ENCODE peak calls at places on chromosomes 16 and 17, in five cellular contexts. R, L, V, U and Z are unnamed samples.

GRCh38 chr17:19743101-19744100 is 4.7 kb downstream of the ALDH3A1 start:
- DNase-seq in V (peak; percentile 62), U (no peak), R (no peak), L (no peak), Z (no peak)

GRCh38 chr17:303161-303560 is 49.4 kb downstream of the RPH3AL start:
- DNase-seq in R (no peak), V (no peak), L (no peak), U (no peak), Z (no peak)

GRCh38 chr16:28140788-28141618 is 70.8 kb downstream of the XPO6 start:
- DNase-seq in U (no peak), R (peak; percentile 10), V (no peak), L (peak; percentile 53), Z (no peak)

GRCh38 chr17:28335959-28336871 is 654 bp downstream of the TNFAIP1 start:
- DNase-seq in L (peak; percentile 76), R (peak; percentile 82), V (peak; percentile 86), U (peak; percentile 49), Z (peak; percentile 85)

GRCh38 chr16:4687946-4688673 is 5.3 kb upstream of the NUDT16L1 start:
- DNase-seq in V (no peak), U (no peak), R (no peak), L (no peak), Z (peak; percentile 52)

GRCh38 chr16:71929048-71929447 is 33.7 kb downstream of the IST1 start:
- DNase-seq in V (no peak), U (no peak), R (no peak), L (no peak), Z (peak; percentile 55)

GRCh38 chr16:49462356-49462988 is 88.9 kb downstream of the C16orf78 start:
- DNase-seq in U (no peak), L (no peak), R (no peak), V (no peak), Z (no peak)

GRCh38 chr17:30200086-30200485 is 35.4 kb downstream of the SLC6A4 start:
- DNase-seq in L (peak; percentile 3), R (no peak), V (no peak), U (no peak), Z (peak; percentile 55)

GRCh38 chr17:15945493-15946209 is 721 bp downstream of the ADORA2B start:
- DNase-seq in R (no peak), L (no peak), U (no peak), V (no peak), Z (no peak)

GRCh38 chr17:50502643-50502990 is 5.6 kb upstream of the MYCBPAP start:
- DNase-seq in U (no peak), V (no peak), R (no peak), L (no peak), Z (no peak)

GRCh38 chr16:14629612-14629918 is 495 bp downstream of the PARN start:
- DNase-seq in L (no peak), R (no peak), U (no peak), V (no peak), Z (no peak)

GRCh38 chr17:79437081-79437480 is 173.8 kb downstream of the RBFOX3 start:
- DNase-seq in V (no peak), L (no peak), R (no peak), U (no peak), Z (no peak)

GRCh38 chr17:7136266-7136877 is 21.8 kb upstream of the ASGR2 start:
- DNase-seq in R (peak; percentile 63), L (peak; percentile 66), V (no peak), U (peak; percentile 65), Z (peak; percentile 88)

GRCh38 chr17:69796093-69796492 is 278.9 kb upstream of the KCNJ16 start:
- DNase-seq in U (no peak), L (no peak), V (no peak), R (no peak), Z (no peak)

GRCh38 chr16:2985457-2985856 is 5.2 kb upstream of the PKMYT1 start:
- DNase-seq in V (no peak), L (no peak), U (no peak), R (no peak), Z (no peak)

GRCh38 chr17:22671110-22671509 is 978.8 kb downstream of the KCNJ18 start:
- DNase-seq in L (no peak), V (no peak), U (no peak), R (no peak), Z (no peak)

GRCh38 chr17:44914148-44914547 is 1.2 kb downstream of the GFAP start:
- DNase-seq in L (no peak), U (no peak), R (no peak), V (no peak), Z (no peak)

GRCh38 chr17:44914698-44915271 is 515 bp downstream of the GFAP start:
- DNase-seq in U (no peak), V (no peak), R (no peak), L (no peak), Z (peak; percentile 12)

GRCh38 chr17:44915321-44915726 is at the start of gene GFAP:
- DNase-seq in U (no peak), V (peak; percentile 55), L (no peak), R (no peak), Z (no peak)

GRCh38 chr17:44912763-44913544 is 2.3 kb downstream of the GFAP start:
- DNase-seq in V (no peak), R (no peak), U (no peak), L (no peak), Z (no peak)

GRCh38 chr17:44913676-44914075 is 1.6 kb downstream of the GFAP start:
- DNase-seq in L (no peak), V (no peak), R (no peak), U (no peak), Z (no peak)
- H3K9me3 ChIP-seq in L (no peaks in the 10 kb centered on the region), V (no peaks in the 10 kb centered on the region), R (no peaks in the 10 kb centered on the region), U (no peaks in the 10 kb centered on the region), Z (no peaks in the 10 kb centered on the region)

GRCh38 chr16:66608241-66609138 is 4.0 kb downstream of the CMTM3 start:
- DNase-seq in R (peak; percentile 93), U (peak; percentile 87), L (peak; percentile 92), V (peak; percentile 89), Z (peak; percentile 90)
- H3K27ac ChIP-seq in R (peak overlapping the region; percentile 61), U (peak overlapping the region; percentile 71), L (peak overlapping the region; percentile 78), V (no peak overlapping the region), Z (no peak overlapping the region)

GRCh38 chr17:48625502-48626201 is 506 bp downstream of the HOXB9 start:
- DNase-seq in L (no peak), V (no peak), U (no peak), R (no peak), Z (peak; percentile 34)
- TF ChIP-seq POLR2A in L (no peak), V (no peak), U (no peak), R (no peak), Z (no peak)

GRCh38 chr16:88284626-88285513 is 97.9 kb upstream of the ZNF469 start:
- DNase-seq in U (no peak), L (no peak), V (no peak), R (no peak), Z (no peak)
- H3K9me3 ChIP-seq in U (peaks cover 7% of the 10 kb centered on the region), L (peaks cover 26% of the 10 kb centered on the region), V (peaks cover 5% of the 10 kb centered on the region), R (peaks cover 37% of the 10 kb centered on the region), Z (no peaks in the 10 kb centered on the region)

GRCh38 chr16:16050106-16050505 is 100.7 kb downstream of the ABCC1 start:
- DNase-seq in U (no peak), V (no peak), R (no peak), L (no peak), Z (no peak)

GRCh38 chr16:16047761-16048160 is 98.3 kb downstream of the ABCC1 start:
- DNase-seq in R (no peak), U (no peak), L (no peak), V (no peak), Z (peak; percentile 61)

GRCh38 chr16:16051132-16051531 is 101.7 kb downstream of the ABCC1 start:
- DNase-seq in U (no peak), L (no peak), R (no peak), V (no peak), Z (no peak)

GRCh38 chr16:16045879-16046278 is 96.5 kb downstream of the ABCC1 start:
- DNase-seq in U (no peak), V (no peak), R (no peak), L (no peak), Z (no peak)

GRCh38 chr16:16048904-16049582 is 99.6 kb downstream of the ABCC1 start:
- DNase-seq in R (no peak), V (no peak), U (no peak), L (no peak), Z (no peak)
- H3K27ac ChIP-seq in R (no peak overlapping the region), V (no peak overlapping the region), U (no peak overlapping the region), L (no peak overlapping the region), Z (no peak overlapping the region)

GRCh38 chr16:364595-365491 is 5.5 kb downstream of the MRPL28 start:
- DNase-seq in V (no peak), U (no peak), R (no peak), L (no peak), Z (no peak)

GRCh38 chr16:361341-361871 is 8.9 kb upstream of the AXIN1 start:
- DNase-seq in U (no peak), V (no peak), R (no peak), L (no peak), Z (no peak)

GRCh38 chr16:361872-362701 is 8.3 kb downstream of the MRPL28 start:
- DNase-seq in U (peak; percentile 57), R (peak; percentile 75), V (no peak), L (peak; percentile 54), Z (peak; percentile 82)

GRCh38 chr16:364091-364490 is 6.2 kb downstream of the MRPL28 start:
- DNase-seq in R (no peak), L (no peak), U (no peak), V (no peak), Z (no peak)

GRCh38 chr16:363110-364090 is 6.9 kb downstream of the MRPL28 start:
- DNase-seq in V (peak; percentile 60), L (no peak), R (no peak), U (no peak), Z (no peak)
- TF ChIP-seq POLR2A in V (no peak), L (no peak), R (no peak), U (no peak), Z (no peak)